ENCODE peak calls at places on chromosomes 3 and 15, in nine cellular contexts. G is non-pigmented ciliary epithelial cell, Q is AML-193, H is NCI-H510A treated with DMSO at 0.1 percent for 48 hours, T is T-helper 9 cell, Z is progenitor cell of endocrine pancreas, L is GM12865, V is bronchial epithelial cell, N is lower leg skin. J is an unnamed sample.

GRCh38 chr3:77321646-77322045 is 281.7 kb downstream of the ROBO2 start:
- DNase-seq in G (peak), H (no peak), T (no peak), Q (no peak), V (no peak), L (no peak), Z (no peak), N (no peak), J (no peak)

GRCh38 chr3:193780810-193781472 is 187.9 kb downstream of the OPA1 start:
- DNase-seq in H (peak), L (peak), T (no peak), Q (peak), N (peak), V (peak), Z (peak), G (no peak), J (peak)

GRCh38 chr15:96181873-96182301 is 148.6 kb upstream of the NR2F2 start:
- DNase-seq in Z (no peak), H (no peak), N (peak), G (peak), L (no peak), V (peak), Q (no peak), T (no peak), J (no peak)

GRCh38 chr3:107216711-107217110 is 160.5 kb upstream of the CCDC54 start:
- DNase-seq in V (peak), Q (no peak), H (no peak), G (peak), Z (no peak), L (no peak), T (no peak), N (no peak), J (no peak)

GRCh38 chr15:68315495-68316007 is 38.0 kb downstream of the FEM1B start:
- DNase-seq in N (peak), G (no peak), L (no peak), Q (no peak), V (no peak), H (no peak), Z (peak), T (no peak), J (peak)

GRCh38 chr15:91118796-91119590 is 18.9 kb downstream of the SV2B start:
- DNase-seq in L (no peak), Q (no peak), T (no peak), G (no peak), Z (no peak), V (no peak), N (peak), H (no peak), J (no peak)

GRCh38 chr3:154294016-154294415 is 30.3 kb downstream of the DHX36 start:
- DNase-seq in Q (no peak), Z (no peak), N (no peak), G (no peak), V (no peak), H (no peak), L (no peak), T (no peak), J (no peak)

GRCh38 chr3:152524198-152525140 is 255.7 kb downstream of the MBNL1 start:
- DNase-seq in L (peak), Z (no peak), V (peak), N (no peak), H (peak), G (peak), T (peak), Q (peak), J (peak)

GRCh38 chr15:40593130-40593529 is 919 bp upstream of the KNL1 start:
- DNase-seq in H (no peak), T (no peak), G (no peak), Z (no peak), V (no peak), N (no peak), Q (no peak), L (no peak), J (no peak)